ENCODE peak calls at places on chromosomes 16 and 17, in five cellular contexts. One of them, this sample, is unnamed.
A peak's percentile ranks its signal among the peaks of the same experiment; 100 is the strongest.

GRCh38 chr17:45043813-45044540 is 7.5 kb downstream of the DCAKD start:
- DNase-seq in stimulated activated CD4-positive, alpha-beta T cell treated with anti-CD3 and anti-CD28 coated beads, Interleukin-15, amount 100 ng/mL, for 1 hour: no peak
- DNase-seq in MCF 10A: peak; percentile 72
- DNase-seq in T1000: no peak
- DNase-seq in activated T-cell treated with anti-CD3 and anti-CD28 coated beads, Interleukin-2, amount 50 U/mL, for 48 hours: no peak
- DNase-seq in this sample: no peak

GRCh38 chr17:77287432-77288068 is 146.8 kb downstream of the SEC14L1 start:
- DNase-seq in stimulated activated CD4-positive, alpha-beta T cell treated with anti-CD3 and anti-CD28 coated beads, Interleukin-15, amount 100 ng/mL, for 1 hour: no peak
- DNase-seq in MCF 10A: peak; percentile 97
- DNase-seq in T1000: peak; percentile 77
- DNase-seq in activated T-cell treated with anti-CD3 and anti-CD28 coated beads, Interleukin-2, amount 50 U/mL, for 48 hours: no peak
- DNase-seq in this sample: no peak

GRCh38 chr16:27275394-27275793 is 6.8 kb upstream of the NSMCE1 start:
- DNase-seq in stimulated activated CD4-positive, alpha-beta T cell treated with anti-CD3 and anti-CD28 coated beads, Interleukin-15, amount 100 ng/mL, for 1 hour: no peak
- DNase-seq in MCF 10A: no peak
- DNase-seq in T1000: no peak
- DNase-seq in activated T-cell treated with anti-CD3 and anti-CD28 coated beads, Interleukin-2, amount 50 U/mL, for 48 hours: no peak
- DNase-seq in this sample: no peak

GRCh38 chr17:17575360-17576251 is 15.9 kb downstream of the PEMT start:
- DNase-seq in stimulated activated CD4-positive, alpha-beta T cell treated with anti-CD3 and anti-CD28 coated beads, Interleukin-15, amount 100 ng/mL, for 1 hour: no peak
- DNase-seq in MCF 10A: no peak
- DNase-seq in T1000: no peak
- DNase-seq in activated T-cell treated with anti-CD3 and anti-CD28 coated beads, Interleukin-2, amount 50 U/mL, for 48 hours: no peak
- DNase-seq in this sample: no peak

GRCh38 chr16:42069-42457 is 11.3 kb downstream of the POLR3K start:
- DNase-seq in stimulated activated CD4-positive, alpha-beta T cell treated with anti-CD3 and anti-CD28 coated beads, Interleukin-15, amount 100 ng/mL, for 1 hour: no peak
- DNase-seq in MCF 10A: no peak
- DNase-seq in T1000: no peak
- DNase-seq in activated T-cell treated with anti-CD3 and anti-CD28 coated beads, Interleukin-2, amount 50 U/mL, for 48 hours: no peak
- DNase-seq in this sample: no peak

GRCh38 chr17:65297384-65297783 is 160.2 kb downstream of the RGS9 start:
- DNase-seq in stimulated activated CD4-positive, alpha-beta T cell treated with anti-CD3 and anti-CD28 coated beads, Interleukin-15, amount 100 ng/mL, for 1 hour: no peak
- DNase-seq in MCF 10A: peak; percentile 35
- DNase-seq in T1000: no peak
- DNase-seq in activated T-cell treated with anti-CD3 and anti-CD28 coated beads, Interleukin-2, amount 50 U/mL, for 48 hours: no peak
- DNase-seq in this sample: no peak

GRCh38 chr17:61335105-61335844 is 64.4 kb upstream of the TBX2 start:
- DNase-seq in stimulated activated CD4-positive, alpha-beta T cell treated with anti-CD3 and anti-CD28 coated beads, Interleukin-15, amount 100 ng/mL, for 1 hour: no peak
- DNase-seq in MCF 10A: no peak
- DNase-seq in T1000: peak; percentile 94
- DNase-seq in activated T-cell treated with anti-CD3 and anti-CD28 coated beads, Interleukin-2, amount 50 U/mL, for 48 hours: no peak
- DNase-seq in this sample: no peak

GRCh38 chr17:7215136-7215638 is 4.4 kb downstream of the DLG4 start:
- DNase-seq in stimulated activated CD4-positive, alpha-beta T cell treated with anti-CD3 and anti-CD28 coated beads, Interleukin-15, amount 100 ng/mL, for 1 hour: no peak
- DNase-seq in MCF 10A: no peak
- DNase-seq in T1000: no peak
- DNase-seq in activated T-cell treated with anti-CD3 and anti-CD28 coated beads, Interleukin-2, amount 50 U/mL, for 48 hours: no peak
- DNase-seq in this sample: no peak

GRCh38 chr17:64155751-64156544 is 26.0 kb upstream of the ERN1 start:
- DNase-seq in stimulated activated CD4-positive, alpha-beta T cell treated with anti-CD3 and anti-CD28 coated beads, Interleukin-15, amount 100 ng/mL, for 1 hour: no peak
- DNase-seq in MCF 10A: no peak
- DNase-seq in T1000: no peak
- DNase-seq in activated T-cell treated with anti-CD3 and anti-CD28 coated beads, Interleukin-2, amount 50 U/mL, for 48 hours: no peak
- DNase-seq in this sample: no peak

GRCh38 chr16:48834576-48834975 is 224.6 kb upstream of the N4BP1 start:
- DNase-seq in stimulated activated CD4-positive, alpha-beta T cell treated with anti-CD3 and anti-CD28 coated beads, Interleukin-15, amount 100 ng/mL, for 1 hour: no peak
- DNase-seq in MCF 10A: no peak
- DNase-seq in T1000: no peak
- DNase-seq in activated T-cell treated with anti-CD3 and anti-CD28 coated beads, Interleukin-2, amount 50 U/mL, for 48 hours: no peak
- DNase-seq in this sample: no peak

GRCh38 chr17:75124041-75124818 is 7.3 kb downstream of the NT5C start:
- DNase-seq in stimulated activated CD4-positive, alpha-beta T cell treated with anti-CD3 and anti-CD28 coated beads, Interleukin-15, amount 100 ng/mL, for 1 hour: peak; percentile 43
- DNase-seq in MCF 10A: peak; percentile 98
- DNase-seq in T1000: peak; percentile 92
- DNase-seq in activated T-cell treated with anti-CD3 and anti-CD28 coated beads, Interleukin-2, amount 50 U/mL, for 48 hours: peak; percentile 74
- DNase-seq in this sample: peak; percentile 69

GRCh38 chr17:30415491-30415890 is 36.8 kb downstream of the CPD start:
- DNase-seq in stimulated activated CD4-positive, alpha-beta T cell treated with anti-CD3 and anti-CD28 coated beads, Interleukin-15, amount 100 ng/mL, for 1 hour: no peak
- DNase-seq in MCF 10A: no peak
- DNase-seq in T1000: no peak
- DNase-seq in activated T-cell treated with anti-CD3 and anti-CD28 coated beads, Interleukin-2, amount 50 U/mL, for 48 hours: no peak
- DNase-seq in this sample: no peak

GRCh38 chr16:23673971-23674614 is 4.6 kb upstream of the PLK1 start:
- DNase-seq in stimulated activated CD4-positive, alpha-beta T cell treated with anti-CD3 and anti-CD28 coated beads, Interleukin-15, amount 100 ng/mL, for 1 hour: no peak
- DNase-seq in MCF 10A: no peak
- DNase-seq in T1000: no peak
- DNase-seq in activated T-cell treated with anti-CD3 and anti-CD28 coated beads, Interleukin-2, amount 50 U/mL, for 48 hours: no peak
- DNase-seq in this sample: no peak

This sample was measured in stimulated activated naive CD8-positive, alpha-beta T cell treated with anti-CD3 and anti-CD28 coated beads, Interleukin-15, Interleukin-2, amounts not matched to agents 100 U/mL and 50 U/mL, for 24 hours.